ENCODE peak calls at places on chromosomes 1 and 21, in ten cellular contexts. D is breast epithelium, Y is heart left ventricle, F is uterus, R is IMR-90, H is suprapubic skin, G is adrenal gland, P is esophagus squamous epithelium, M is Peyer's patch, T is endothelial cell of umbilical vein. K is an unnamed sample.

GRCh38 chr1:207825296-207825695 is 73.4 kb downstream of the CD46 start:
- DNase-seq in H (peak), F (no peak), P (no peak), R (no peak), Y (no peak), D (no peak), T (no peak), G (no peak), M (no peak), K (peak)

GRCh38 chr1:104830534-104830933 is 1080.8 kb downstream of the AMY1C start:
- DNase-seq in G (no peak), F (no peak), H (no peak), Y (no peak), D (no peak), P (no peak), T (no peak), R (no peak), M (no peak), K (no peak)

GRCh38 chr21:35674895-35675470 is 385.3 kb downstream of the SETD4 start:
- DNase-seq in Y (no peak), D (no peak), G (no peak), H (no peak), P (no peak), R (peak), F (no peak), T (no peak), M (no peak), K (no peak)

GRCh38 chr1:67880056-67880601 is 46.9 kb upstream of the GNG12 start:
- DNase-seq in R (peak), Y (no peak), D (no peak), G (peak), H (no peak), F (no peak), M (no peak), T (peak), P (no peak), K (no peak)

GRCh38 chr1:11354893-11355593 is 82.0 kb downstream of the UBIAD1 start:
- DNase-seq in Y (no peak), D (no peak), G (no peak), P (no peak), R (no peak), M (no peak), F (no peak), T (no peak), H (no peak), K (no peak)

GRCh38 chr1:41320860-41321259 is 40.4 kb upstream of the FOXO6 start:
- DNase-seq in G (no peak), D (no peak), M (no peak), Y (no peak), H (no peak), F (no peak), P (no peak), T (no peak), R (no peak), K (no peak)

GRCh38 chr1:232472485-232473041 is 157.4 kb downstream of the SIPA1L2 start:
- DNase-seq in P (no peak), F (no peak), G (no peak), T (no peak), M (no peak), R (peak), D (no peak), H (no peak), Y (no peak), K (no peak)

GRCh38 chr1:97270508-97271307 is 549.1 kb downstream of the PTBP2 start:
- DNase-seq in R (peak), T (peak), H (no peak), G (no peak), F (no peak), M (no peak), P (no peak), Y (no peak), D (no peak), K (no peak)

GRCh38 chr1:235923466-235924008 is 56.8 kb upstream of the LYST start:
- DNase-seq in T (no peak), H (no peak), F (no peak), Y (no peak), D (no peak), M (peak), P (no peak), R (peak), G (no peak), K (no peak)

GRCh38 chr1:206794294-206794908 is 22.1 kb upstream of the IL10 start:
- DNase-seq in R (no peak), T (no peak), F (no peak), D (no peak), Y (no peak), P (no peak), H (no peak), M (no peak), G (no peak), K (no peak)

GRCh38 chr1:240031009-240031408 is 60.7 kb upstream of the FMN2 start:
- DNase-seq in M (no peak), T (peak), D (no peak), Y (no peak), R (peak), H (no peak), P (no peak), F (no peak), G (peak), K (no peak)

GRCh38 chr1:1857096-1857703 is 33.7 kb downstream of the GNB1 start:
- DNase-seq in R (no peak), P (no peak), H (no peak), D (no peak), M (no peak), Y (no peak), T (no peak), G (no peak), F (peak), K (peak)

GRCh38 chr21:41726970-41727783 is 39.7 kb downstream of the RIPK4 start:
- DNase-seq in G (no peak), Y (peak), P (no peak), F (no peak), T (no peak), M (no peak), H (peak), D (peak), R (peak), K (peak)

GRCh38 chr1:233364695-233365539 is 37.4 kb downstream of the MAP3K21 start:
- DNase-seq in H (no peak), F (no peak), Y (no peak), P (no peak), G (no peak), D (no peak), R (peak), T (peak), M (no peak), K (no peak)

GRCh38 chr1:246725191-246725590 is 982 bp downstream of the SCCPDH start:
- DNase-seq in D (no peak), T (no peak), Y (no peak), H (no peak), P (no peak), F (no peak), R (no peak), M (no peak), G (no peak), K (no peak)

GRCh38 chr1:205543351-205544305 is 39.2 kb downstream of the CDK18 start:
- DNase-seq in P (no peak), H (peak), R (peak), M (no peak), F (peak), T (peak), D (peak), G (peak), Y (peak), K (peak)

GRCh38 chr21:41207401-41208388 is 39.7 kb downstream of the BACE2 start:
- DNase-seq in D (no peak), R (peak), P (no peak), M (no peak), F (peak), Y (peak), G (peak), T (peak), H (peak), K (no peak)

DNA sequence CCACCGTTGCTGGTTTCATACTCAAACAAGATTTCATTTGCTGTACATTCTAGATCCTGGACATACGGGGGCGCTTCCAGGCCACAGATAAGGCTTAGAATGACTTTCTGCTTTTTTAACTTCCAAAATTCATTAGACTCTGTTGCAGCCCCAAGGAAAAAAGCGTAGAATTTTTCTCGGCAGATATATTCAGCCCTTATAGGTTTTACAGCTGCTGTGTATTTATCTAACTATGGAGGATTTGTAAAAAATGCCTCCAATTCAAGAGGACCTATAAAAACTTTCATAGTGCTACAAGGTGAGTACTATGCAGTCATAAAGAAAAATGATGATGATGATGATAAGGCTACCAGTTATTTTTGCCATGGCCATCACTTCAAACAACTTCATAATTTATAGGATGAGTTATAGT is 51.6 kb downstream of the SLC30A10 start:
- DNase-seq in D (no peak), M (no peak), G (no peak), F (no peak), H (no peak), P (no peak), R (no peak), Y (no peak), T (no peak), K (no peak)
- TF ChIP-seq CTCF in D (no peak), M (no peak), G (no peak), F (no peak), H (no peak), P (no peak), R (no peak), Y (no peak), T (no peak), K (no peak)

GRCh38 chr1:153649867-153650235 is 8.7 kb upstream of the SNAPIN start:
- DNase-seq in D (peak), Y (peak), T (no peak), F (no peak), M (no peak), P (no peak), G (no peak), H (peak), R (no peak), K (no peak)
- TF ChIP-seq POLR2A in D (no peak), Y (no peak), T (no peak), F (no peak), M (no peak), P (no peak), G (no peak), H (no peak), R (no peak), K (no peak)

GRCh38 chr1:151846062-151846568 is 6.5 kb upstream of the C2CD4D start:
- DNase-seq in P (no peak), H (no peak), D (no peak), G (no peak), M (no peak), F (no peak), Y (no peak), R (peak), T (peak), K (no peak)
- TF ChIP-seq CTCF in P (no peak), H (no peak), D (no peak), G (no peak), M (no peak), F (no peak), Y (no peak), R (peak), T (no peak), K (no peak)

DNA sequence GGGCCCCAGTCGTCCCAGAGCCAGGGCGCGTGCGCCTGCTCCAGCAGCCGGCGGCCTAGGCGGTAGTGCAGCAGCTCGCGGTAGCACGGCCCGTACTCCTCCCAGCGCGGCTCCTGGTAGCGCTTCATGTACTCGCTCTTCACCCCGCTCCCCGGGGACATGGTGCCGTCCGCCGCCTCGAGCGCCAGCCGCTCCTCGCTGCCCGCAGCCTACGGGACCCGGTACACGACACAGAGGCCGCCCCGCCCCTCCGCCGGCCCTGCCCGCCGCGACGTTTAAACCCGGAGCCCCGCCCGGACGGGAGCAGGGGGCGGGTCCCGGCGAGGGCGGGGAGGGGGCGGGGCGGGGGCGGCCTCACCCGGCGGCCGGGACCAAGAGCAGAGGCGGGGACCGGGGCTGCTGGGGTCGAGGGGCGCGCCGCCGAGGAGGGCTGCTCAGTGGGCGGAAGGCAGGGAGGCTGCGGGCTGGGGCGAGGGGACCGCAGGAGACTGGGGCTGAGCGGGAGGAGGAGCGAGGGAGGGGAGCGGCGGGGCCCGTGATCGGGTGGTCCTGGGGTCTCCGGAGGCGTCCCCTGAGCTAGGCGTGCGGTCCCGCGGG is 444 bp downstream of the CCSAP start:
- DNase-seq in H (peak), Y (peak), G (peak), T (peak), D (peak), P (peak), M (peak), F (peak), R (peak), K (peak)
- TF ChIP-seq POLR2A in H (no peak), Y (no peak), G (peak), T (peak), D (no peak), P (peak), M (peak), F (peak), R (no peak), K (no peak)

GRCh38 chr1:228101994-228102790 is 933 bp downstream of the C1orf35 start:
- DNase-seq in F (no peak), T (peak), G (peak), M (peak), R (no peak), P (no peak), H (no peak), Y (no peak), D (no peak), K (peak)
- TF ChIP-seq CTCF in F (no peak), T (peak), G (peak), M (peak), R (peak), P (peak), H (no peak), Y (peak), D (no peak), K (no peak)

DNA sequence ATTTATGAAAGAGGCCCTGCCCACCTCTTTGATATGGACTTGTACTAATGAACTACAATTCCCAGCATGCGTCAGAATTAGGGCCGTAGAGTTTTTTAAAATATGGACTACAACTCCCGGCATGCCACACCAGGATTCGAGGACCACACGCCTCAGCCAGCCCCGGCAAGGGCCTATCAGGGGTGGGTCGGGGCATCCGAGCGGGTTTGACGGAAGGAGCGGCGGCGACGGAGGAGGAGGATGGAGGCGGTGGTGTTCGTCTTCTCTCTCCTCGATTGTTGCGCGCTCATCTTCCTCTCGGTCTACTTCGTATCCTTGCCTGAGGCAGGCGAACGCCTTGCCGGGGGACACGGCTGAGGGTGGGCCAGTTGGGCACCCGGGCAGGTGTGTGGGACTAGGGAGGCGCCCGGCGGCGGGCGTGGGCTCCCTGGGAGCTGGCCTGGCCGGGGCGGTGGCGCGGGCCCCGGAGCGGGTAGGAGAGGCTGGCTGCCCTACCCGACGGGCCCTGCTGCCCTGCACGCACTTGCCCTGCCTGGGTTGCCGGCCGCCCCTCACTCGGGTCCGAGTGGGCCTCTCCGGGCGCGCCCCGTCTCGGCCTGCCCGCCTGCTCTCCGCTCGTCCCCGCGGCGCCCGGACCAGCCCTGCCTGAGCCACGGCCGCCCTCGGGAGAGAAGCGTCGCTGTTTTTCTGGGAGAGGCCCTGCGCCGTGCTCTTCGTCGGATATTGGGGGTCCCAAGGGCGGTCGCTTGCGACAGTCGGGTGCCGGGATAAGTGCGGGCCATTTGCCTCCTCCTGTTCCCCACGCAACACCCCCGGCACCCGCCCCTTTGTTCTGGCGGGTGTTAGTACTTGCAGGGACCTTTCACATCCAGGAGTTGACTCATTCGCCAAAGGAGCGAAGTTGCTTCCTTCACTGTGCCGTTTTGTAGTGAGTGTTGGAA is at the start of gene CNIH4:
- DNase-seq in G (peak), D (peak), F (peak), Y (peak), P (peak), T (peak), R (peak), H (peak), M (peak), K (peak)
- TF ChIP-seq POLR2A in G (peak), D (peak), F (peak), Y (peak), P (peak), T (peak), R (peak), H (no peak), M (peak), K (peak)

GRCh38 chr21:45848805-45849204 is 132.8 kb upstream of the COL6A1 start:
- DNase-seq in T (no peak), F (no peak), M (no peak), D (no peak), H (no peak), Y (no peak), R (no peak), G (no peak), P (no peak), K (no peak)

GRCh38 chr21:45846373-45847160 is 135.0 kb upstream of the COL6A1 start:
- DNase-seq in R (peak), D (peak), H (no peak), M (no peak), Y (no peak), F (peak), P (no peak), G (no peak), T (no peak), K (peak)

GRCh38 chr21:45849651-45850050 is 131.9 kb upstream of the COL6A1 start:
- DNase-seq in P (no peak), M (no peak), T (no peak), R (no peak), H (no peak), Y (no peak), F (no peak), G (no peak), D (no peak), K (peak)

GRCh38 chr21:45848352-45848751 is 133.2 kb upstream of the COL6A1 start:
- DNase-seq in M (no peak), H (no peak), G (no peak), P (no peak), D (no peak), Y (no peak), F (no peak), T (no peak), R (no peak), K (no peak)

GRCh38 chr21:45847870-45848269 is 133.7 kb upstream of the COL6A1 start:
- DNase-seq in G (no peak), Y (no peak), R (no peak), H (no peak), T (no peak), D (no peak), P (no peak), F (no peak), M (no peak), K (no peak)
- TF ChIP-seq CTCF in G (no peak), Y (no peak), R (no peak), H (no peak), T (no peak), D (no peak), P (no peak), F (no peak), M (no peak), K (no peak)

DNA sequence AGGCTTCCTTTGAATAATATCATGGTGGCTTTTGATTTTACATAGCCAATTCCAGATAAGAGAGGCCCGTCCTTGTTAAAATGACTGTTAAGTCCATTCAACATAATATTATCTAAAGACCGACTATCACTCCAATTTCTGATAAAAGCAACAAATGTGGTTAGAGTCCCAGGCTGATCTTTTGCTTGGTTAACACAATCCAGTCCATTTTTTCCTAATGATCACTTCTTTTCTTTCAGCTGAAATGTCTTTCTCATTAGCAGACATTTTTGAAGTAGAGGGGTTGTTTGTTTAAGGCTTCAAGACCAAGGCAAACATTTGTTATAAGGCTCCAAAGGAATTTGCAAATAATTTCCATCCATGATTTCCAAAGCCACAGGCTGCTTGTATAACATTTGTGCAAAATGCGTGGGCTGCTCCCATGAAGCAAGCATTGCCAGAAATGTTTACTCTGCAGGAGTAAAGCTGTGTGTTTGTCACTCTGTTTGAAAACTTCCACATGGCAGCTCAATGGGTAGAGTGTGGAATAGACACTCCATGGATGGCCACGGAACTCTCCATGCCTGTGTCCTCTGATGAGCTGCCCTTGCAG is 111.5 kb downstream of the PSMG1 start:
- DNase-seq in R (peak), H (no peak), T (no peak), F (no peak), P (no peak), M (no peak), G (no peak), D (no peak), Y (no peak), K (no peak)
- TF ChIP-seq POLR2A in R (no peak), H (no peak), T (no peak), F (no peak), P (no peak), M (no peak), G (no peak), D (no peak), Y (no peak), K (no peak)

GRCh38 chr1:156259805-156260204 is 11.9 kb upstream of the PAQR6 start:
- DNase-seq in R (no peak), Y (no peak), G (no peak), F (peak), T (no peak), P (no peak), D (no peak), H (no peak), M (no peak), K (no peak)
- TF ChIP-seq CTCF in R (no peak), Y (no peak), G (no peak), F (no peak), T (peak), P (no peak), D (no peak), H (no peak), M (no peak), K (no peak)

GRCh38 chr1:150620919-150621318 is 8.5 kb downstream of the ENSA start:
- DNase-seq in D (no peak), M (no peak), H (no peak), Y (no peak), G (no peak), T (no peak), R (no peak), P (no peak), F (no peak), K (no peak)

GRCh38 chr1:150619576-150620509 is 9.6 kb downstream of the ENSA start:
- DNase-seq in D (no peak), R (peak), F (no peak), Y (peak), G (peak), P (no peak), T (peak), H (no peak), M (no peak), K (no peak)

GRCh38 chr1:150626150-150626549 is 3.3 kb downstream of the ENSA start:
- DNase-seq in Y (no peak), H (no peak), T (no peak), D (no peak), M (no peak), G (no peak), R (no peak), F (no peak), P (no peak), K (no peak)

GRCh38 chr1:150622219-150622975 is 7.0 kb downstream of the ENSA start:
- DNase-seq in M (no peak), Y (peak), R (no peak), F (peak), P (no peak), G (peak), D (no peak), H (peak), T (peak), K (peak)

GRCh38 chr1:150621497-150622113 is 7.8 kb downstream of the ENSA start:
- DNase-seq in R (peak), H (no peak), D (no peak), T (peak), P (no peak), M (peak), Y (peak), G (peak), F (peak), K (no peak)
- TF ChIP-seq POLR2A in R (no peak), H (no peak), D (no peak), T (no peak), P (no peak), M (no peak), Y (no peak), G (no peak), F (no peak), K (no peak)